ENCODE peak calls at places on chromosomes 12 and 14, in eight cellular contexts. G is heart right ventricle; T is stomach; E is CD8-positive, alpha-beta memory T cell; D is Peyer's patch; P is A673; L is left ventricle myocardium inferior; H is endodermal cell. O is an unnamed sample. For H3K4me1, the result is how much of the 10 kb centered on the place peaks cover.

GRCh38 chr14:93032301-93032929 is 83.3 kb downstream of the ITPK1 start:
- DNase-seq in G (no peak), T (no peak), E (no peak), D (no peak), P (no peak), L (no peak), H (no peak), O (no peak)

GRCh38 chr12:7060353-7060954 is at the start of gene C1S:
- DNase-seq in G (peak), T (peak), E (no peak), D (peak), P (peak), L (peak), H (peak), O (no peak)

GRCh38 chr14:65704412-65704811 is 291.9 kb downstream of the FUT8 start:
- DNase-seq in G (no peak), T (no peak), E (no peak), D (no peak), P (no peak), L (no peak), H (no peak), O (no peak)

GRCh38 chr14:74507796-74508195 is 14.2 kb downstream of the ISCA2 start:
- DNase-seq in G (no peak), T (no peak), E (no peak), D (peak), P (no peak), L (no peak), H (peak), O (peak)

GRCh38 chr14:66495214-66496098 is 9.3 kb downstream of the CCDC196 start:
- DNase-seq in G (no peak), T (peak), E (peak), D (peak), P (peak), L (no peak), H (peak), O (peak)

GRCh38 chr14:71855399-71856036 is 76.7 kb upstream of the RGS6 start:
- DNase-seq in G (peak), T (peak), E (peak), D (peak), P (peak), L (peak), H (peak), O (peak)

GRCh38 chr12:131963381-131963780 is 13.6 kb downstream of the EP400 start:
- DNase-seq in G (no peak), T (no peak), E (peak), D (no peak), P (no peak), L (no peak), H (peak), O (no peak)

GRCh38 chr14:93929048-93929535 is 1.9 kb downstream of the FAM181A start:
- DNase-seq in G (no peak), T (no peak), E (no peak), D (no peak), P (no peak), L (no peak), H (no peak), O (no peak)

GRCh38 chr14:35883677-35884293 is 57.6 kb downstream of the BRMS1L start:
- DNase-seq in G (no peak), T (peak), E (peak), D (no peak), P (peak), L (no peak), H (peak), O (peak)

GRCh38 chr12:121132601-121133481 is at the start of gene P2RX7:
- DNase-seq in G (peak), T (peak), E (peak), D (peak), P (peak), L (peak), H (peak), O (peak)

GRCh38 chr12:92030618-92031017 is 115.0 kb downstream of the BTG1 start:
- DNase-seq in G (no peak), T (peak), E (peak), D (peak), P (no peak), L (no peak), H (no peak), O (no peak)

GRCh38 chr12:43921666-43922337 is 85.9 kb downstream of the TMEM117 start:
- DNase-seq in G (no peak), T (no peak), E (no peak), D (no peak), P (peak), L (no peak), H (no peak), O (no peak)

GRCh38 chr12:114649585-114649984 is 34.4 kb downstream of the TBX3 start:
- DNase-seq in G (no peak), T (no peak), E (no peak), D (no peak), P (no peak), L (no peak), H (peak), O (no peak)

GRCh38 chr12:121811434-121812319 is 7.9 kb downstream of the SETD1B start:
- DNase-seq in G (peak), T (peak), E (peak), D (peak), P (peak), L (peak), H (peak), O (peak)

GRCh38 chr14:94460631-94461416 is 8.2 kb upstream of the SERPINA11 start:
- DNase-seq in G (no peak), T (no peak), E (no peak), D (no peak), P (no peak), L (no peak), H (peak), O (no peak)

GRCh38 chr14:37746140-37746832 is 150.9 kb downstream of the TTC6 start:
- DNase-seq in G (no peak), T (no peak), E (no peak), D (no peak), P (no peak), L (no peak), H (no peak), O (no peak)

GRCh38 chr14:75725481-75725880 is 64.4 kb downstream of the TTLL5 start:
- DNase-seq in G (no peak), T (no peak), E (no peak), D (no peak), P (no peak), L (peak), H (no peak), O (no peak)

GRCh38 chr12:94329366-94329765 is 130.3 kb downstream of the CEP83 start:
- DNase-seq in G (no peak), T (no peak), E (no peak), D (no peak), P (no peak), L (no peak), H (no peak), O (no peak)

GRCh38 chr14:75562048-75562447 is 16.4 kb upstream of the FLVCR2 start:
- DNase-seq in G (no peak), T (no peak), E (no peak), D (peak), P (no peak), L (no peak), H (no peak), O (no peak)

GRCh38 chr14:40368314-40368713 is 936.1 kb upstream of the FBXO33 start:
- DNase-seq in G (no peak), T (peak), E (no peak), D (no peak), P (no peak), L (no peak), H (no peak), O (no peak)

GRCh38 chr12:77049767-77050353 is 15.5 kb downstream of the E2F7 start:
- DNase-seq in G (no peak), T (no peak), E (peak), D (no peak), P (peak), L (no peak), H (no peak), O (peak)

GRCh38 chr12:49646871-49647270 is 23.5 kb downstream of the PRPF40B start:
- DNase-seq in G (no peak), T (no peak), E (no peak), D (no peak), P (no peak), L (no peak), H (no peak), O (no peak)

GRCh38 chr12:17322090-17322489 is 716.1 kb upstream of the LMO3 start:
- DNase-seq in G (no peak), T (no peak), E (no peak), D (no peak), P (no peak), L (no peak), H (no peak), O (no peak)

GRCh38 chr12:51531982-51532497 is 59.0 kb upstream of the SCN8A start:
- DNase-seq in G (peak), T (peak), E (peak), D (peak), P (peak), L (peak), H (peak), O (peak)

GRCh38 chr12:25828188-25828587 is 130.3 kb upstream of the RASSF8 start:
- DNase-seq in G (no peak), T (no peak), E (no peak), D (no peak), P (no peak), L (no peak), H (no peak), O (no peak)

GRCh38 chr12:180445-180844 is 33.5 kb downstream of the SLC6A12 start:
- DNase-seq in G (no peak), T (peak), E (no peak), D (peak), P (no peak), L (peak), H (no peak), O (peak)

GRCh38 chr14:71108398-71109114 is 201.3 kb downstream of the PCNX1 start:
- DNase-seq in G (no peak), T (no peak), E (no peak), D (no peak), P (no peak), L (no peak), H (no peak), O (no peak)

GRCh38 chr12:71476513-71476912 is 36.9 kb downstream of the LGR5 start:
- DNase-seq in G (no peak), T (no peak), E (no peak), D (no peak), P (no peak), L (no peak), H (no peak), O (no peak)

GRCh38 chr12:62934799-62935674 is at the start of gene PPM1H:
- DNase-seq in G (peak), T (peak), E (no peak), D (peak), P (peak), L (peak), H (peak), O (peak)

GRCh38 chr12:60684988-60685655 is 1089.3 kb downstream of the SLC16A7 start:
- DNase-seq in G (no peak), T (no peak), E (no peak), D (no peak), P (peak), L (no peak), H (no peak), O (no peak)

GRCh38 chr12:101920906-101921305 is 43.5 kb downstream of the DRAM1 start:
- DNase-seq in G (no peak), T (no peak), E (no peak), D (no peak), P (no peak), L (no peak), H (no peak), O (no peak)

GRCh38 chr12:9391751-9392240 is 183.6 kb upstream of the PZP start:
- DNase-seq in G (no peak), T (no peak), E (no peak), D (no peak), P (no peak), L (no peak), H (peak), O (no peak)

GRCh38 chr12:64222011-64222765 is at the start of gene KICS2:
- DNase-seq in G (peak), T (peak), E (peak), D (peak), P (peak), L (peak), H (peak), O (peak)

GRCh38 chr12:104866286-104866685 is 91.8 kb downstream of the SLC41A2 start:
- DNase-seq in G (no peak), T (no peak), E (no peak), D (no peak), P (no peak), L (no peak), H (no peak), O (no peak)

GRCh38 chr12:38163442-38163801 is 153.2 kb upstream of the ALG10B start:
- DNase-seq in G (no peak), T (no peak), E (no peak), D (no peak), P (no peak), L (no peak), H (no peak), O (no peak)
- H3K4me1 ChIP-seq in G (under half), T (under half), E (under half), D (under half), P (under half), L (under half), H (under half), O (under half)

GRCh38 chr12:106425061-106425706 is 67.6 kb downstream of the POLR3B start:
- DNase-seq in G (no peak), T (no peak), E (no peak), D (no peak), P (peak), L (no peak), H (peak), O (no peak)
- H3K4me1 ChIP-seq in G (under half), T (under half), E (under half), D (under half), P (under half), L (under half), H (under half), O (under half)

GRCh38 chr12:57726884-57727757 is 11.4 kb downstream of the AGAP2 start:
- DNase-seq in G (peak), T (peak), E (no peak), D (no peak), P (peak), L (peak), H (peak), O (peak)

GRCh38 chr12:57726151-57726883 is 12.2 kb downstream of the AGAP2 start:
- DNase-seq in G (peak), T (peak), E (no peak), D (peak), P (peak), L (peak), H (peak), O (peak)

GRCh38 chr12:57724936-57725740 is 13.4 kb downstream of the AGAP2 start:
- DNase-seq in G (no peak), T (no peak), E (no peak), D (peak), P (no peak), L (no peak), H (peak), O (no peak)

GRCh38 chr12:57724003-57724935 is 14.3 kb downstream of the AGAP2 start:
- DNase-seq in G (no peak), T (no peak), E (no peak), D (peak), P (no peak), L (no peak), H (peak), O (no peak)

GRCh38 chr12:57725851-57726150 is 12.7 kb downstream of the AGAP2 start:
- DNase-seq in G (no peak), T (no peak), E (no peak), D (no peak), P (no peak), L (no peak), H (no peak), O (no peak)
- H3K4me1 ChIP-seq in G (under half), T (under half), E (under half), D (under half), P (under half), L (under half), H (under half), O (under half)

DNA sequence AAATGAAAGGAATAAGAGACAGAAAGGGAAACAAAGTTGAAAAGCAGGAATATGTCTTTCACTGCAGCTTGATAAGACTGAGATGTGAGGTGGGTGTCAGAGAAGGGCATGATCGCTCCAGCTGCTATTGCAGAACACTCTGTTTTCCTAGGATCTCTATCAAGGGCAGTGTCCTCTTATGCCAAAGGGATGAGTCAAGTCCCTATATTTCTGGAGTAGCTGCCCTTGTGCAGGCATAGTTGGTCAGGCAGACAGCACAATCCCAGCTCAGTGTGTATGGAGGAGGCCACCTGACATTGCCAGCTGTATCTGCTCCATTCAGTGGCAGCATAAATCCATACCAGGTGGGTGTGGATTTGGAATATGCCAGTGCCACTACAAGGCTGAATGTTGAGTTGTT is 101.6 kb downstream of the DAD1 start:
- DNase-seq in G (no peak), T (no peak), E (no peak), D (no peak), P (no peak), L (no peak), H (no peak), O (no peak)
- H3K4me1 ChIP-seq in G (half or more), T (under half), E (under half), D (under half), P (half or more), L (half or more), H (under half), O (under half)

DNA sequence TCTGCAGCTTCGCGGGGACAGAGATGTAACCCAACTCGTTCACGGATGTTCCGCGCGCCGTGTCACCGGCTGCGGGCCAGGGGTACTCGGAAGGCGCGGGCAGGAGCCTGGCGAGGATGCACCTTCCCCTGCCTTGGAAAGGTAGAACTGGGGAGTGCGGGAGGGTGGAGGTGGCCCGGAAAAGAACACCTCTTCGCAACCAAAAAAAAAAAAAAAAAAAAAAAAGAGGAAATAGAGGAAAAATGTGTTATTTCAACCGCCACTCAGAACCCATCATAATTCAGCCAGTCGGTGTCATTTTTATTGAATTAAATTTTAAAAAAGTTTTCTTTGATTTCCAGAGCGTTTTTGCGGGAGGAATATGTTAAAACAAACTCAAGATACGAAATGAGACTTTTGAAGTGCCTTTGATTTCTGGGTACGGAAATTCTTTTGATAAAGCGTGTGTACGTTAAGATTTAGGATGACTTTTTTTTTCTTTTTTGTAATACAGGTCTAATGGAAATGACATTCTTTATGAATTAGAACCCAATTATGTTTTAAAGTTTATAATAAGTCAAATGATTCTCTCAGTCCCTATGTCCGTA is 8.9 kb downstream of the CDKN1B start:
- DNase-seq in G (no peak), T (no peak), E (no peak), D (no peak), P (no peak), L (no peak), H (no peak), O (no peak)
- H3K4me1 ChIP-seq in G (under half), T (under half), E (under half), D (under half), P (under half), L (under half), H (under half), O (under half)

O was measured in mucosa of descending colon.